ENCODE peak calls at places on chromosomes 3 and 15, in seven cellular contexts. B is prostate gland, K is IMR-90, E is HepG2, H is stomach, O is Panc1, C is fibroblast of lung. J is an unnamed sample. For H3K4me1, the result is how much of the 10 kb centered on the place peaks cover.

GRCh38 chr3:65577875-65578274 is 460.8 kb downstream of the MAGI1 start:
- DNase-seq in C (peak), O (no peak), E (no peak), H (no peak), B (no peak), K (no peak), J (no peak)

GRCh38 chr15:78340243-78341056 is at the start of gene CRABP1:
- DNase-seq in E (no peak), O (no peak), B (no peak), K (no peak), C (no peak), H (no peak), J (no peak)

GRCh38 chr3:29601861-29602585 is 321.2 kb downstream of the RBMS3 start:
- DNase-seq in E (no peak), K (no peak), O (no peak), B (no peak), H (no peak), C (no peak), J (no peak)

GRCh38 chr15:96147267-96147666 is 183.2 kb upstream of the NR2F2 start:
- DNase-seq in K (no peak), H (no peak), C (no peak), O (no peak), E (no peak), B (no peak), J (no peak)

GRCh38 chr3:31971607-31972006 is 9.5 kb downstream of the OSBPL10 start:
- DNase-seq in K (no peak), O (no peak), E (no peak), B (no peak), C (no peak), H (no peak), J (no peak)

GRCh38 chr15:80568298-80568697 is 126.8 kb upstream of the ABHD17C start:
- DNase-seq in E (no peak), B (no peak), C (peak), O (no peak), H (no peak), K (peak), J (no peak)

GRCh38 chr3:69791111-69791510 is 51.8 kb downstream of the MITF start:
- DNase-seq in C (peak), B (no peak), H (peak), O (no peak), E (no peak), K (peak), J (peak)

GRCh38 chr3:46489875-46490274 is 7.9 kb upstream of the RTP3 start:
- DNase-seq in B (no peak), C (peak), K (peak), O (no peak), E (no peak), H (no peak), J (no peak)

GRCh38 chr3:161552984-161553383 is 56.4 kb downstream of the OTOL1 start:
- DNase-seq in O (no peak), H (no peak), E (no peak), C (no peak), B (no peak), K (no peak), J (no peak)

GRCh38 chr3:32392530-32393302 is 1.1 kb downstream of the CMTM7 start:
- DNase-seq in B (peak), K (peak), O (no peak), H (peak), E (no peak), C (peak), J (peak)

GRCh38 chr3:192055946-192056345 is 595.0 kb downstream of the PYDC2 start:
- DNase-seq in K (no peak), H (no peak), B (no peak), C (no peak), E (no peak), O (no peak), J (no peak)

GRCh38 chr3:107798381-107798780 is 275.6 kb downstream of the BBX start:
- DNase-seq in C (no peak), E (no peak), H (no peak), O (no peak), K (peak), B (no peak), J (no peak)

GRCh38 chr15:43872416-43873020 is 45.7 kb downstream of the WDR76 start:
- DNase-seq in B (peak), H (no peak), O (peak), K (peak), E (peak), C (peak), J (no peak)

GRCh38 chr3:130905551-130905950 is 11.7 kb downstream of the ATP2C1 start:
- DNase-seq in K (peak), O (no peak), B (peak), H (no peak), E (no peak), C (peak), J (no peak)

GRCh38 chr3:69005071-69005816 is 8.2 kb downstream of the EOGT start:
- DNase-seq in E (no peak), H (no peak), B (no peak), K (peak), O (no peak), C (peak), J (no peak)

GRCh38 chr15:81858586-81858985 is 187.2 kb downstream of the MEX3B start:
- DNase-seq in C (no peak), H (no peak), K (no peak), B (no peak), E (no peak), O (no peak), J (no peak)

GRCh38 chr15:48856947-48857346 is 21.0 kb upstream of the EID1 start:
- DNase-seq in E (no peak), K (peak), H (no peak), O (no peak), B (no peak), C (peak), J (no peak)

GRCh38 chr3:23096041-23096440 is 107.1 kb upstream of the UBE2E2 start:
- DNase-seq in E (no peak), B (no peak), K (no peak), O (no peak), H (no peak), C (no peak), J (no peak)

GRCh38 chr3:198079771-198080520 is 119.9 kb downstream of the LMLN start:
- DNase-seq in K (peak), H (no peak), C (peak), B (peak), O (no peak), E (no peak), J (no peak)

GRCh38 chr3:128297401-128298138 is 144.3 kb downstream of the EEFSEC start:
- DNase-seq in H (peak), K (peak), C (no peak), O (no peak), E (no peak), B (no peak), J (no peak)

GRCh38 chr3:37170097-37170496 is 4.3 kb downstream of the LRRFIP2 start:
- DNase-seq in E (peak), C (peak), H (no peak), B (no peak), K (peak), O (no peak), J (no peak)

GRCh38 chr15:93086791-93087190 is 2.2 kb downstream of the RGMA start:
- DNase-seq in O (no peak), B (no peak), E (no peak), C (no peak), K (no peak), H (no peak), J (no peak)

GRCh38 chr15:79475312-79475711 is 43.2 kb downstream of the MINAR1 start:
- DNase-seq in O (no peak), B (no peak), C (peak), H (no peak), E (no peak), K (peak), J (no peak)

GRCh38 chr3:146125946-146126345 is 35.0 kb downstream of the PLOD2 start:
- DNase-seq in O (peak), C (peak), E (peak), H (no peak), K (peak), B (no peak), J (no peak)

GRCh38 chr15:77031376-77032050 is 36.6 kb downstream of the PSTPIP1 start:
- DNase-seq in B (no peak), O (no peak), E (peak), K (peak), C (no peak), H (peak), J (no peak)

GRCh38 chr3:101379695-101380376 is 59.5 kb upstream of the IMPG2 start:
- DNase-seq in C (no peak), E (no peak), B (no peak), O (no peak), K (no peak), H (no peak), J (no peak)

GRCh38 chr3:14187059-14187458 is 8.4 kb downstream of the LSM3 start:
- DNase-seq in K (no peak), B (no peak), O (no peak), H (no peak), C (no peak), E (no peak), J (no peak)

GRCh38 chr15:93900476-93901400 is 330.6 kb upstream of the MCTP2 start:
- DNase-seq in O (no peak), H (no peak), E (no peak), C (no peak), K (no peak), B (no peak), J (no peak)

GRCh38 chr3:16063603-16064002 is 110.9 kb upstream of the GALNT15 start:
- DNase-seq in B (no peak), K (no peak), H (no peak), O (no peak), C (no peak), E (no peak), J (no peak)

GRCh38 chr15:83207622-83208356 is at the start of gene HDGFL3:
- DNase-seq in H (peak), C (peak), E (no peak), B (peak), O (no peak), K (peak), J (peak)

GRCh38 chr3:120496278-120496975 is 45.6 kb upstream of the FSTL1 start:
- DNase-seq in C (peak), H (no peak), K (peak), B (no peak), E (no peak), O (no peak), J (no peak)

GRCh38 chr15:64209680-64210334 is 47.0 kb upstream of the PPIB start:
- DNase-seq in K (peak), H (no peak), C (peak), E (peak), B (no peak), O (peak), J (no peak)

GRCh38 chr3:111539351-111540331 is 2.4 kb upstream of the CD96 start:
- DNase-seq in E (peak), C (peak), H (peak), O (peak), B (peak), K (peak), J (no peak)

GRCh38 chr3:146834917-146835316 is 229.8 kb upstream of the PLSCR5 start:
- DNase-seq in H (no peak), B (no peak), O (no peak), K (no peak), E (no peak), C (peak), J (no peak)

GRCh38 chr3:125480656-125481374 is 39.2 kb downstream of the SNX4 start:
- DNase-seq in H (no peak), B (no peak), K (peak), C (peak), E (no peak), O (no peak), J (no peak)

GRCh38 chr3:100662113-100662823 is 47.0 kb upstream of the TFG start:
- DNase-seq in C (peak), E (no peak), K (peak), H (no peak), O (no peak), B (no peak), J (no peak)

GRCh38 chr15:79702621-79703020 is 194.2 kb downstream of the MTHFS start:
- DNase-seq in O (no peak), B (no peak), C (no peak), K (no peak), E (no peak), H (no peak), J (no peak)

GRCh38 chr3:38843898-38844297 is 27.9 kb upstream of the SCN10A start:
- DNase-seq in H (no peak), C (peak), O (no peak), B (no peak), E (peak), K (peak), J (no peak)
- TF ChIP-seq CTCF in H (no peak), C (peak), O (peak), B (no peak), E (peak), K (peak), J (peak)

DNA sequence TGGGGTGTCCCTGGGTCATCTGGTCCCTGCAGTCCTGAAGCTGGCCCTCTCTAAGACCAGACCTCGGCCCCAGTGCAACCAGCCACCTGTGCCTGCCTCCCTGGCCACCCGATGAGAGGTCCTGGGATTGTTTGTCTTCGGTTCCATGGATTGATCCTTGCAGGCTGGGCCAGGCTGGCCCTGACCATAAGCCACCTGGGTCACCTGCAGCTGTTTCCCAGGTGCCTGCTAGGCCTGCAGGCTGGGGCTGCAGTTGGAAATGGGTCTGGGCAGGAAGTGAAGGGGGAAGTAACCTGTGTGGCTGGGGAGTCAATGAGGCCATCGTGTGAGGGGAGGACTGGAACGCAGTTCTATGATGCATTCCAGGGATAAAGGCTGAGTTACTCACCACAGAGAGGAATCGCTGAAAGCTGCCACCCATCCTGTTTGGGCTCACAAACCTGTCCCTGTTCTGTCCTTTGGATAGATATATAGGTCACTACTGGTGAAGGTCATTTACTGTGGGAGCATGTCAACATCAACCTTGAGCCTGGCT is 30.9 kb upstream of the VPS8 start:
- DNase-seq in H (no peak), O (no peak), B (no peak), K (no peak), E (no peak), C (no peak), J (no peak)
- H3K4me1 ChIP-seq in H (under half), O (under half), B (under half), K (under half), E (under half), C (under half), J (under half)

DNA sequence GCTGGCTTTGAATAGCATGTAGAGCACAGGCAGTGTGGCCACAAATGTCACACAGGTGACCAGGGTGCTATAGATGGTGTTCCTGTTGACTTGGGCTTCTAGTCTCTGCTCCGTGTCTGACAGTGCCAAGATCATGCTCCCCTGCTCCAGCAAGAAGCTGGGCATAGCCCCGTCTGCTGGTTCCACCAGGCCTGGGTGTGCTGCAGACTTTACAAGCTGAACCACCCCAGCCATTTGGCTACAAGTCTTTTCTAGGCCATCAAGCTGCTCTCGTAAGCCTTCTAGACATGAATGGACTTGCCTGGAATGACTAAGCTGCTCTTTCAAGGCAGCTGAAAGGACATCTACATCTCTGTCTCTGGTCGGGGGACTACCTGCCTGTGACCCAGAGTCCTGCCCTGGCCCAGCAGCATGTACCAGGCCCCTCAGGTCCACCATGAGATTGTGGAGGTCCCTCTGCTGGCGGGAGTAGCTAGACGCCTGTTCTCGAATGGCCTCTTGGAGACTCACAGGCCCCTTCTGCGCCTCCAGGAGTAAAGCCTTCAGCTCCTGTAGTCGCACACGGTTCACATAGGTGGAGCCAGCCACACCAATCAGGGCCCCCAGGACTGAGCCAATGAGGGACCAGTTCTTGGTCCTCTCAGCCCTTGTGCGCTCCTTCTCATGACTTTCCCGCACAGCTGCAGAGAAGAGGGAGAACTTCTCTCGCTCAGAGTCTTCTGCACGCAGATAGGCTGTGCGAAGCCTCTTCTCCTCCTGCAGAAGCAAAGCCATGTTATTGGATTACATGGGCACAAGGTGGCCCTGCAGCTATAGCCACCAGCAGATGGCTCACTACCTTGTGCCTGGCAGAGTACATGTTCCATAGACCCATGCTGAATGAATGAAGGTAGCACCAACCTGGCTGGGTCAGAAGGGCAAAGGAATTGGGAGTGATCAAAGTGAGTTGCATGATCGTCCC is 2.8 kb upstream of the PLXNB1 start:
- DNase-seq in E (no peak), B (peak), K (peak), H (no peak), O (no peak), C (peak), J (peak)
- TF ChIP-seq CTCF in E (peak), B (no peak), K (peak), H (no peak), O (peak), C (no peak), J (no peak)

GRCh38 chr3:151351216-151351615 is 21.9 kb upstream of the P2RY13 start:
- DNase-seq in E (no peak), C (no peak), O (no peak), B (no peak), K (no peak), H (no peak), J (no peak)
- H3K4me1 ChIP-seq in E (under half), C (under half), O (under half), B (under half), K (under half), H (under half), J (under half)

DNA sequence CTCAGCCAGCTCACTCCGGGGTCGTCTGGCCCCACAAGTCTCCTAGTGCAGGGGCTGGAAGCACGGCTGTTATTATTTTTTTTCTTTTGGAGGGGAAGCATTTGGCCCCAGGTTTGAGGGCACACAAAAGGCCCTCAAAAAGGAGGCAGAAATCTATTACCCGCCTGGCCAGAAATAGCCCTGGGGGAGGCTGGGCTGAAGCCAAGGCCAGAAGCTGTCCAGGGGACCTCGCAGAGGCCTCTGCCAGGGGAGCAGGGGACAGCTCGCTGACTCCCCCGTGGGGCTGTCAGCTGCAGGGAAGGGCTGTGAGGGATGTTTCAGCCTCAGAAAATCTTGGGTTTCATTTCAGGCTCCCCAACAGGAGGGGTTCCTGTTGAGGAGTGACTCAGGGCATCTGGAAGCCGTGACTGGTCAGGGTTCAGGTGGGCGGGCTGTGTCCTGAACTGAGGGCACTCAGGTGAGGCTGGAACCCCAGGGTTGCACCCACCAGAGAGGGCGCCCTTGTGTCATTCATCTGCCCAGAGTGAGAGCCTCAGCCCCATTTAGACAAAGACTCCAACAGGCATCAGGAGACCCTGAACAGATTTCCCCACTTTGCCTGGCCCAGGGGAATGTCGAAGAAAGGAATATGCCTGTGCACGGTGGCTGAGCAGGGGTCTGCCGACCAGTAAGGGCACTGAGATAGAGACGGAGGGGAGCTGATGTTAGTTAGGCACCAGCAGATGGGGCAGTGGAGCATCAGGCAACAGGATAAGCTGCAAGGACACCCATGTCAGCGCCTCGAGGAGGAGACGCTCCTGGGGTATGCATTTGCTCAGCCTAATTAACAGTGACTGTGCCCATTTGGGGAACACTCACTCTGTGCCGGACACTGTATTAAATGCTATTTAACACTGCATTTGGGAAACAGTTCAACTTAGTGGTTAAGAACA is 43.5 kb upstream of the SLC6A11 start:
- DNase-seq in B (no peak), C (no peak), O (no peak), E (peak), H (no peak), K (no peak), J (no peak)
- TF ChIP-seq CTCF in B (no peak), C (no peak), O (peak), E (peak), H (no peak), K (peak), J (no peak)

DNA sequence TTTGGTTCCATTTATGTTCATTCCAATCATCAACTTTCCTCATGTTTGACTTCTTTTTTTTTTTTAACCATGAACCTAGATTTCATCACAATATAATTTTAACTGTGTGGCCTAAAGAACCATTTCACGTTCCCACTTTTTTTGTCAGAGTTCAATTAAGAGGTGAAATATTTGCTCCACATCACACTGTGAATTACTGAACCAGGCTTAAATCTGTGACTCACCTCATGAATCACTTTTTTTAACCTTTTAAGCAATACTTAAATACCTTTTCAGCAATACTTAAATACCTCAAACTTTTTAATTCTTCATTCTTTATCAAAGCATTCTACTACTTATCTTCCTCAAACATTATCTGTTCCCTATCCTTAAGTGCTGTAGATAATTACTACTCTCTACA is 137.6 kb downstream of the SI start:
- DNase-seq in E (no peak), O (no peak), B (no peak), C (no peak), H (no peak), K (no peak), J (no peak)
- H3K4me1 ChIP-seq in E (under half), O (under half), B (under half), C (under half), H (under half), K (under half), J (under half)

GRCh38 chr3:55824406-55824805 is 337.3 kb upstream of the WNT5A start:
- DNase-seq in E (no peak), H (no peak), B (no peak), O (no peak), C (no peak), K (no peak), J (no peak)
- TF ChIP-seq CTCF in E (no peak), H (no peak), B (no peak), O (no peak), C (no peak), K (no peak), J (no peak)